ENCODE peak calls at places on chromosomes 5 and 9, in nine cellular contexts. K, S, H, J, U, B, I, G and L are unnamed samples.

GRCh38 chr9:12657233-12657632 is 36.0 kb upstream of the TYRP1 start:
- DNase-seq in K (no peak), S (no peak), H (peak), J (no peak), U (no peak), B (no peak), I (no peak), G (no peak), L (no peak)

GRCh38 chr5:68134033-68134668 is 81.4 kb upstream of the PIK3R1 start:
- DNase-seq in K (peak), S (no peak), H (no peak), J (no peak), U (no peak), B (no peak), I (no peak), G (no peak), L (peak)

GRCh38 chr9:136858844-136859757 is 7.0 kb downstream of the MAMDC4 start:
- DNase-seq in K (peak), S (peak), H (peak), J (no peak), U (peak), B (no peak), I (no peak), G (no peak), L (no peak)

GRCh38 chr9:33476503-33476902 is 2.8 kb upstream of the NOL6 start:
- DNase-seq in K (no peak), S (no peak), H (no peak), J (no peak), U (no peak), B (no peak), I (no peak), G (peak), L (no peak)

GRCh38 chr5:107919969-107920368 is 249.2 kb upstream of the EFNA5 start:
- DNase-seq in K (no peak), S (no peak), H (no peak), J (no peak), U (no peak), B (no peak), I (no peak), G (no peak), L (no peak)

GRCh38 chr5:65128226-65128625 is 353.5 kb downstream of the ADAMTS6 start:
- DNase-seq in K (no peak), S (no peak), H (peak), J (no peak), U (no peak), B (no peak), I (peak), G (no peak), L (no peak)

GRCh38 chr9:75930766-75931311 is 40.4 kb downstream of the PCSK5 start:
- DNase-seq in K (no peak), S (no peak), H (no peak), J (no peak), U (no peak), B (no peak), I (no peak), G (no peak), L (no peak)

GRCh38 chr9:86978413-86978812 is 31.1 kb upstream of the GAS1 start:
- DNase-seq in K (no peak), S (no peak), H (no peak), J (no peak), U (no peak), B (no peak), I (no peak), G (no peak), L (no peak)

GRCh38 chr5:135462304-135462703 is 10.2 kb upstream of the TIFAB start:
- DNase-seq in K (peak), S (peak), H (peak), J (peak), U (peak), B (peak), I (peak), G (peak), L (peak)

GRCh38 chr9:37801287-37801850 is 772 bp downstream of the DCAF10 start:
- DNase-seq in K (peak), S (peak), H (peak), J (no peak), U (peak), B (peak), I (peak), G (no peak), L (peak)

GRCh38 chr5:173686950-173687349 is 70.5 kb upstream of the BOD1 start:
- DNase-seq in K (no peak), S (no peak), H (no peak), J (no peak), U (no peak), B (no peak), I (no peak), G (no peak), L (no peak)

GRCh38 chr5:3029396-3029795 is 277.9 kb upstream of the IRX2 start:
- DNase-seq in K (no peak), S (no peak), H (no peak), J (no peak), U (no peak), B (no peak), I (no peak), G (peak), L (no peak)

GRCh38 chr9:6106576-6107339 is 91.3 kb upstream of the RANBP6 start:
- DNase-seq in K (no peak), S (peak), H (peak), J (peak), U (no peak), B (peak), I (peak), G (no peak), L (peak)

GRCh38 chr5:72463499-72464052 is 43.6 kb downstream of the ZNF366 start:
- DNase-seq in K (no peak), S (no peak), H (no peak), J (no peak), U (no peak), B (no peak), I (peak), G (no peak), L (peak)

GRCh38 chr9:134623408-134624066 is 18.1 kb upstream of the COL5A1 start:
- DNase-seq in K (no peak), S (no peak), H (no peak), J (no peak), U (peak), B (no peak), I (no peak), G (peak), L (no peak)

GRCh38 chr9:136980669-136981478 is 1.9 kb upstream of the LCNL1 start:
- DNase-seq in K (no peak), S (no peak), H (no peak), J (no peak), U (no peak), B (no peak), I (no peak), G (no peak), L (no peak)

GRCh38 chr5:90408571-90409317 is 812 bp downstream of the CETN3 start:
- DNase-seq in K (peak), S (peak), H (peak), J (peak), U (no peak), B (peak), I (peak), G (no peak), L (peak)

GRCh38 chr5:56608216-56608925 is 207.0 kb upstream of the MAP3K1 start:
- DNase-seq in K (no peak), S (no peak), H (peak), J (no peak), U (peak), B (no peak), I (no peak), G (no peak), L (no peak)

GRCh38 chr9:71001780-71002386 is 119.5 kb downstream of the TRPM3 start:
- DNase-seq in K (peak), S (peak), H (peak), J (peak), U (no peak), B (no peak), I (peak), G (no peak), L (peak)

GRCh38 chr9:10855847-10856246 is 243.0 kb upstream of the PTPRD start:
- DNase-seq in K (no peak), S (no peak), H (no peak), J (no peak), U (no peak), B (peak), I (peak), G (no peak), L (peak)

GRCh38 chr5:72015103-72015548 is 92.1 kb upstream of the MAP1B start:
- DNase-seq in K (peak), S (peak), H (peak), J (peak), U (peak), B (peak), I (peak), G (no peak), L (peak)

GRCh38 chr9:107386396-107386795 is 103.2 kb downstream of the KLF4 start:
- DNase-seq in K (no peak), S (no peak), H (no peak), J (no peak), U (no peak), B (no peak), I (no peak), G (no peak), L (peak)

GRCh38 chr5:39867923-39868322 is 443.1 kb upstream of the DAB2 start:
- DNase-seq in K (no peak), S (no peak), H (no peak), J (no peak), U (no peak), B (no peak), I (no peak), G (no peak), L (peak)

GRCh38 chr5:175464414-175465233 is 13.7 kb upstream of the SFXN1 start:
- DNase-seq in K (peak), S (peak), H (peak), J (peak), U (no peak), B (peak), I (peak), G (no peak), L (peak)

GRCh38 chr5:17163185-17163584 is 54.2 kb upstream of the BASP1 start:
- DNase-seq in K (no peak), S (no peak), H (no peak), J (no peak), U (no peak), B (no peak), I (no peak), G (no peak), L (no peak)

GRCh38 chr9:90296539-90296938 is 346.1 kb downstream of the DIRAS2 start:
- DNase-seq in K (no peak), S (no peak), H (no peak), J (no peak), U (no peak), B (peak), I (no peak), G (no peak), L (no peak)

GRCh38 chr9:133251773-133252172 is 23.2 kb downstream of the ABO start:
- DNase-seq in K (peak), S (no peak), H (no peak), J (no peak), U (no peak), B (no peak), I (no peak), G (no peak), L (no peak)

GRCh38 chr5:167694562-167694961 is 596.9 kb upstream of the WWC1 start:
- DNase-seq in K (no peak), S (no peak), H (peak), J (no peak), U (no peak), B (peak), I (no peak), G (no peak), L (no peak)

GRCh38 chr5:135391123-135391868 is 7.7 kb downstream of the MACROH2A1 start:
- DNase-seq in K (no peak), S (no peak), H (peak), J (peak), U (no peak), B (no peak), I (no peak), G (no peak), L (no peak)

GRCh38 chr5:153883829-153884228 is 154.9 kb downstream of the FAM114A2 start:
- DNase-seq in K (no peak), S (no peak), H (peak), J (no peak), U (no peak), B (no peak), I (no peak), G (no peak), L (no peak)

GRCh38 chr9:132794730-132795380 is 83.2 kb downstream of the AK8 start:
- DNase-seq in K (peak), S (peak), H (no peak), J (no peak), U (no peak), B (no peak), I (no peak), G (peak), L (peak)

GRCh38 chr5:134511796-134512660 is 13.4 kb upstream of the JADE2 start:
- DNase-seq in K (peak), S (peak), H (peak), J (peak), U (peak), B (no peak), I (no peak), G (no peak), L (peak)

GRCh38 chr5:91206103-91206502 is 177.0 kb downstream of the ARRDC3 start:
- DNase-seq in K (no peak), S (no peak), H (no peak), J (no peak), U (no peak), B (no peak), I (no peak), G (no peak), L (no peak)

GRCh38 chr5:110590187-110590586 is 136.3 kb downstream of the TMEM232 start:
- DNase-seq in K (no peak), S (peak), H (peak), J (peak), U (no peak), B (peak), I (no peak), G (no peak), L (peak)